ENCODE peak calls at places on chromosomes 7 and 10, in five cellular contexts. One of them, this sample, is unnamed.

GRCh38 chr10:593901-594457 is 95.5 kb downstream of the DIP2C start:
- DNase-seq in epithelial cell of proximal tubule: no peak
- DNase-seq in B cell: no peak
- DNase-seq in SK-N-SH: no peak
- DNase-seq in WTC11: no peak
- DNase-seq in this sample: no peak

GRCh38 chr10:74704629-74705360 is 121.6 kb upstream of the KAT6B start:
- DNase-seq in epithelial cell of proximal tubule: no peak
- DNase-seq in B cell: no peak
- DNase-seq in WTC11: no peak
- DNase-seq in SK-N-SH: no peak
- DNase-seq in this sample: peak; percentile 8

GRCh38 chr7:82036146-82036886 is 266.5 kb upstream of the HGF start:
- DNase-seq in epithelial cell of proximal tubule: no peak
- DNase-seq in SK-N-SH: no peak
- DNase-seq in B cell: no peak
- DNase-seq in WTC11: no peak
- DNase-seq in this sample: no peak

GRCh38 chr10:14502451-14502850 is 171.7 kb upstream of the FRMD4A start:
- DNase-seq in B cell: no peak
- DNase-seq in SK-N-SH: no peak
- DNase-seq in epithelial cell of proximal tubule: no peak
- DNase-seq in WTC11: no peak
- DNase-seq in this sample: no peak

GRCh38 chr10:119190353-119190752 is 11.7 kb upstream of the PRDX3 start:
- DNase-seq in B cell: no peak
- DNase-seq in WTC11: no peak
- DNase-seq in SK-N-SH: no peak
- DNase-seq in epithelial cell of proximal tubule: peak; percentile 85
- DNase-seq in this sample: no peak

GRCh38 chr10:48608279-48608681 is 3.4 kb upstream of the ARHGAP22 start:
- DNase-seq in B cell: peak; percentile 65
- DNase-seq in SK-N-SH: peak; percentile 67
- DNase-seq in epithelial cell of proximal tubule: no peak
- DNase-seq in WTC11: peak; percentile 73
- DNase-seq in this sample: peak; percentile 51

GRCh38 chr10:32357056-32357735 is 10.2 kb upstream of the EPC1 start:
- DNase-seq in B cell: no peak
- DNase-seq in epithelial cell of proximal tubule: no peak
- DNase-seq in SK-N-SH: no peak
- DNase-seq in WTC11: no peak
- DNase-seq in this sample: no peak

GRCh38 chr7:159067870-159068787 is 76.5 kb downstream of the VIPR2 start:
- DNase-seq in SK-N-SH: no peak
- DNase-seq in B cell: no peak
- DNase-seq in WTC11: no peak
- DNase-seq in epithelial cell of proximal tubule: no peak
- DNase-seq in this sample: no peak

GRCh38 chr7:95250591-95250990 is 73.7 kb downstream of the PON1 start:
- DNase-seq in WTC11: no peak
- DNase-seq in epithelial cell of proximal tubule: no peak
- DNase-seq in B cell: no peak
- DNase-seq in SK-N-SH: no peak
- DNase-seq in this sample: no peak

DNA sequence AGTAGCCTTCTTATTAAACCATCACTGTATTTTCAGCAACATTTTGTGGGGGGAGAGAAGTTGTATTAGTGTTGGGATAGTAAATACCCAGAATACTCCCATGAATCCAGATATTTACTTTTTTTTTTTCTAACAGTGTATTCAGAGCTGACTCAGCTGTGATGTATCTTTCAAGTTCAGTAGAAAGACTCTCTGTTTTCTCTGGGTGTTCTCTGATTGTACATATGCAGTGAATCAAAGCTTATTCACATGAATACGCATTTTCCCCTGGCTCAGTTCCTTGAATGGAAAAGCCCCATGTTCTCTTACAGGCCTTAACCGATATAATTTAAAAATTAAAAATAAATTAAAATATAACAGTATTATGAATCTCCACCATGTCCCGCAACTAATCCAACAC is 1.3 kb downstream of the TFPI2 start:
- DNase-seq in WTC11: no peak
- DNase-seq in epithelial cell of proximal tubule: peak; percentile 13
- DNase-seq in SK-N-SH: no peak
- DNase-seq in B cell: no peak
- DNase-seq in this sample: no peak
- TF ChIP-seq CTCF in WTC11: no peak
- TF ChIP-seq CTCF in epithelial cell of proximal tubule: no peak
- TF ChIP-seq CTCF in SK-N-SH: no peak
- TF ChIP-seq CTCF in B cell: no peak
- TF ChIP-seq CTCF in this sample: no peak

GRCh38 chr7:149475121-149476045 is 14.5 kb upstream of the ZNF777 start:
- DNase-seq in WTC11: no peak
- DNase-seq in B cell: no peak
- DNase-seq in epithelial cell of proximal tubule: no peak
- DNase-seq in SK-N-SH: no peak
- DNase-seq in this sample: no peak

GRCh38 chr7:149473251-149473650 is 12.4 kb upstream of the ZNF777 start:
- DNase-seq in epithelial cell of proximal tubule: no peak
- DNase-seq in B cell: no peak
- DNase-seq in SK-N-SH: no peak
- DNase-seq in WTC11: no peak
- DNase-seq in this sample: no peak

GRCh38 chr7:149476791-149477190 is 15.9 kb upstream of the ZNF777 start:
- DNase-seq in B cell: no peak
- DNase-seq in epithelial cell of proximal tubule: no peak
- DNase-seq in SK-N-SH: no peak
- DNase-seq in WTC11: no peak
- DNase-seq in this sample: no peak

GRCh38 chr7:149471289-149471953 is 10.6 kb upstream of the ZNF777 start:
- DNase-seq in B cell: no peak
- DNase-seq in epithelial cell of proximal tubule: no peak
- DNase-seq in WTC11: no peak
- DNase-seq in SK-N-SH: no peak
- DNase-seq in this sample: no peak

GRCh38 chr7:149474309-149475120 is 13.7 kb upstream of the ZNF777 start:
- DNase-seq in WTC11: no peak
- DNase-seq in epithelial cell of proximal tubule: no peak
- DNase-seq in B cell: no peak
- DNase-seq in SK-N-SH: no peak
- DNase-seq in this sample: no peak
- TF ChIP-seq CTCF in WTC11: no peak
- TF ChIP-seq CTCF in epithelial cell of proximal tubule: peak; percentile 9
- TF ChIP-seq CTCF in B cell: no peak
- TF ChIP-seq CTCF in SK-N-SH: peak; percentile 24
- TF ChIP-seq CTCF in this sample: no peak

GRCh38 chr7:116173051-116174028 is 37.0 kb upstream of the TES start:
- DNase-seq in WTC11: no peak
- DNase-seq in B cell: no peak
- DNase-seq in epithelial cell of proximal tubule: no peak
- DNase-seq in SK-N-SH: peak; percentile 38
- DNase-seq in this sample: peak; percentile 11
- TF ChIP-seq CTCF in WTC11: peak; percentile 24
- TF ChIP-seq CTCF in B cell: peak; percentile 82
- TF ChIP-seq CTCF in epithelial cell of proximal tubule: peak; percentile 59
- TF ChIP-seq CTCF in SK-N-SH: peak; percentile 86
- TF ChIP-seq CTCF in this sample: peak; percentile 53

GRCh38 chr7:155523168-155523675 is 23.1 kb downstream of the CNPY1 start:
- DNase-seq in WTC11: no peak
- DNase-seq in SK-N-SH: no peak
- DNase-seq in epithelial cell of proximal tubule: no peak
- DNase-seq in B cell: peak; percentile 11
- DNase-seq in this sample: no peak

GRCh38 chr7:155521007-155521742 is 25.2 kb downstream of the CNPY1 start:
- DNase-seq in B cell: peak; percentile 26
- DNase-seq in WTC11: no peak
- DNase-seq in SK-N-SH: no peak
- DNase-seq in epithelial cell of proximal tubule: no peak
- DNase-seq in this sample: no peak

GRCh38 chr7:155521743-155522398 is 24.5 kb downstream of the CNPY1 start:
- DNase-seq in epithelial cell of proximal tubule: no peak
- DNase-seq in B cell: peak; percentile 31
- DNase-seq in SK-N-SH: no peak
- DNase-seq in WTC11: no peak
- DNase-seq in this sample: no peak

GRCh38 chr7:155526225-155526624 is 20.1 kb downstream of the CNPY1 start:
- DNase-seq in epithelial cell of proximal tubule: no peak
- DNase-seq in WTC11: no peak
- DNase-seq in B cell: peak; percentile 38
- DNase-seq in SK-N-SH: no peak
- DNase-seq in this sample: no peak

GRCh38 chr7:155524018-155524556 is 22.3 kb downstream of the CNPY1 start:
- DNase-seq in epithelial cell of proximal tubule: no peak
- DNase-seq in WTC11: no peak
- DNase-seq in B cell: peak; percentile 37
- DNase-seq in SK-N-SH: no peak
- DNase-seq in this sample: no peak
- TF ChIP-seq CTCF in epithelial cell of proximal tubule: peak; percentile 37
- TF ChIP-seq CTCF in WTC11: no peak
- TF ChIP-seq CTCF in B cell: no peak
- TF ChIP-seq CTCF in SK-N-SH: no peak
- TF ChIP-seq CTCF in this sample: no peak

GRCh38 chr7:23247602-23248335 is 1.2 kb downstream of the GPNMB start:
- DNase-seq in SK-N-SH: no peak
- DNase-seq in WTC11: peak; percentile 52
- DNase-seq in epithelial cell of proximal tubule: no peak
- DNase-seq in B cell: no peak
- DNase-seq in this sample: no peak
- TF ChIP-seq CTCF in SK-N-SH: no peak
- TF ChIP-seq CTCF in WTC11: no peak
- TF ChIP-seq CTCF in epithelial cell of proximal tubule: no peak
- TF ChIP-seq CTCF in B cell: no peak
- TF ChIP-seq CTCF in this sample: no peak

DNA sequence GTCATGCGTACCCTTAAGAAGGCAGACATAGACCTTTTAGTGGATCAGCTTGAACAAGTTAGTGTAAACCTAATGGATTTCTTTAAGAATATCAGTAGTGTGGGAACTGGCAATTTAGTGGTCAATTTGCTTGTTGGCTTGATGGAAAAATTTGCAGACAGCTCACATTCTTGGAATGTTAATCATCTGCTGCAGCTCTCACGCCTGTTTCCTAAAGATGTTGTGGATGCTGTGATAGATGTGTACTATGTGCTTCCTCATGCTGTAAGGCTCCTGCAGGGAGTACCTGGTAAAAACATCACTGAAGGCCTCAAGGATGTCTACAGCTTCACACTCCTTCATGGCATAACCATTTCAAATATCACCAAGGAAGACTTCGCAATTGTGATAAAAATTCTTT is 103.4 kb downstream of the ABCA13 start:
- DNase-seq in SK-N-SH: no peak
- DNase-seq in WTC11: no peak
- DNase-seq in epithelial cell of proximal tubule: no peak
- DNase-seq in B cell: no peak
- DNase-seq in this sample: no peak
- TF ChIP-seq CTCF in SK-N-SH: no peak
- TF ChIP-seq CTCF in WTC11: no peak
- TF ChIP-seq CTCF in epithelial cell of proximal tubule: no peak
- TF ChIP-seq CTCF in B cell: no peak
- TF ChIP-seq CTCF in this sample: no peak

DNA sequence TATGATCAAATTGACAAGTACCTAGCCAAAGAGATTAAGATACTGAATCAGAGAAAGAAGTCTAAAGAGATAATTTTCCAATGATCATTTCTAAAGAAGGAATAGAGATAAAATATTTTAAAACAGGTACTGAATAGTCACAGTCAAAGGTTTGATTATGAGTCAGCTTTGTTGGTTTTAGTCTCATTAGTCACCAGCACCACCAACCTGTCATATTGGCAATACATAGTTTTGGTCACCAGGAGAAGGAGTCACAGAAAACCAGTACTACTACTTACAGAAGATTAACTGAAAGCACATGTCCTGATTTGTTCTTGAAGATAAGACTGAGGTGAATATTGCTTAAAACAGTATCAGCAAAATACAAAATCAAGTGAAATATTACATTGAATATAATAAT is 34.6 kb downstream of the ZEB1 start:
- DNase-seq in SK-N-SH: no peak
- DNase-seq in epithelial cell of proximal tubule: peak; percentile 44
- DNase-seq in WTC11: no peak
- DNase-seq in B cell: no peak
- DNase-seq in this sample: no peak
- TF ChIP-seq CTCF in SK-N-SH: peak; percentile 18
- TF ChIP-seq CTCF in epithelial cell of proximal tubule: peak; percentile 23
- TF ChIP-seq CTCF in WTC11: no peak
- TF ChIP-seq CTCF in B cell: peak; percentile 36
- TF ChIP-seq CTCF in this sample: no peak

GRCh38 chr7:34900891-34901493 is 136.3 kb downstream of the DPY19L1 start:
- DNase-seq in WTC11: peak; percentile 27
- DNase-seq in SK-N-SH: peak; percentile 40
- DNase-seq in B cell: no peak
- DNase-seq in epithelial cell of proximal tubule: no peak
- DNase-seq in this sample: no peak
- TF ChIP-seq CTCF in WTC11: peak; percentile 54
- TF ChIP-seq CTCF in SK-N-SH: peak; percentile 41
- TF ChIP-seq CTCF in B cell: no peak
- TF ChIP-seq CTCF in epithelial cell of proximal tubule: peak; percentile 42
- TF ChIP-seq CTCF in this sample: no peak

This sample was measured in nephron progenitor cell.